ENCODE peak calls at places on chromosomes 2 and 18, in six cellular contexts. M is SK-N-SH, W is endothelial cell of umbilical vein, Y is trophoblast cell, G is fibroblast of lung, K is HCT116. F is an unnamed sample. For H3K4me1, the result is how much of the 10 kb centered on the place peaks cover.

GRCh38 chr2:168577885-168578284 is 121.8 kb downstream of the CERS6 start:
- DNase-seq in M (peak), W (no peak), Y (no peak), G (no peak), K (no peak), F (no peak)

GRCh38 chr2:171342014-171342413 is 91.8 kb downstream of the METTL8 start:
- DNase-seq in M (no peak), W (peak), Y (no peak), G (no peak), K (no peak), F (no peak)

GRCh38 chr2:224033601-224034000 is 5.5 kb downstream of the SERPINE2 start:
- DNase-seq in M (no peak), W (no peak), Y (no peak), G (no peak), K (no peak), F (no peak)

GRCh38 chr2:229195346-229195947 is 75.6 kb downstream of the PID1 start:
- DNase-seq in M (no peak), W (no peak), Y (no peak), G (no peak), K (no peak), F (no peak)

GRCh38 chr2:142218471-142218870 is 87.7 kb upstream of the LRP1B start:
- DNase-seq in M (no peak), W (no peak), Y (no peak), G (no peak), K (no peak), F (no peak)

GRCh38 chr2:7348761-7349160 is 431.5 kb downstream of the RNF144A start:
- DNase-seq in M (no peak), W (no peak), Y (no peak), G (no peak), K (no peak), F (no peak)

GRCh38 chr2:229901819-229902218 is 20.0 kb downstream of the TRIP12 start:
- DNase-seq in M (peak), W (peak), Y (no peak), G (peak), K (peak), F (no peak)

GRCh38 chr2:53445376-53446072 is 322.1 kb upstream of the CHAC2 start:
- DNase-seq in M (no peak), W (no peak), Y (no peak), G (peak), K (no peak), F (no peak)

GRCh38 chr18:43279015-43279758 is 1.9 kb upstream of the SYT4 start:
- DNase-seq in M (peak), W (no peak), Y (no peak), G (peak), K (no peak), F (peak)

GRCh38 chr2:62765619-62766376 is 60.3 kb downstream of the EHBP1 start:
- DNase-seq in M (no peak), W (no peak), Y (no peak), G (no peak), K (no peak), F (no peak)

GRCh38 chr2:172095905-172096660 is 6.6 kb downstream of the DLX2 start:
- DNase-seq in M (peak), W (no peak), Y (no peak), G (no peak), K (no peak), F (peak)

GRCh38 chr2:241901500-241902351 is 32.2 kb downstream of the RTP5 start:
- DNase-seq in M (no peak), W (no peak), Y (no peak), G (peak), K (no peak), F (peak)

GRCh38 chr18:80213173-80213572 is 34.1 kb downstream of the PARD6G start:
- DNase-seq in M (no peak), W (no peak), Y (no peak), G (no peak), K (no peak), F (no peak)

GRCh38 chr2:98664323-98664722 is 55.9 kb downstream of the UNC50 start:
- DNase-seq in M (no peak), W (no peak), Y (peak), G (peak), K (peak), F (no peak)

GRCh38 chr2:53994735-53995538 is 24.1 kb upstream of the PSME4 start:
- DNase-seq in M (no peak), W (no peak), Y (no peak), G (no peak), K (no peak), F (no peak)

GRCh38 chr2:191846787-191847620 is at the start of gene CAVIN2:
- DNase-seq in M (no peak), W (peak), Y (no peak), G (peak), K (no peak), F (no peak)

GRCh38 chr18:74378179-74378682 is 62.6 kb downstream of the C18orf63 start:
- DNase-seq in M (no peak), W (no peak), Y (no peak), G (no peak), K (no peak), F (no peak)

GRCh38 chr2:160928854-160929301 is 231.3 kb upstream of the TANK start:
- DNase-seq in M (no peak), W (peak), Y (no peak), G (no peak), K (no peak), F (no peak)

GRCh38 chr2:160921401-160921964 is 238.7 kb upstream of the TANK start:
- DNase-seq in M (peak), W (no peak), Y (no peak), G (no peak), K (no peak), F (no peak)

GRCh38 chr2:160932960-160933359 is 227.3 kb upstream of the TANK start:
- DNase-seq in M (no peak), W (no peak), Y (peak), G (peak), K (no peak), F (no peak)

GRCh38 chr2:160924936-160925353 is 235.3 kb upstream of the TANK start:
- DNase-seq in M (no peak), W (no peak), Y (no peak), G (no peak), K (no peak), F (no peak)

DNA sequence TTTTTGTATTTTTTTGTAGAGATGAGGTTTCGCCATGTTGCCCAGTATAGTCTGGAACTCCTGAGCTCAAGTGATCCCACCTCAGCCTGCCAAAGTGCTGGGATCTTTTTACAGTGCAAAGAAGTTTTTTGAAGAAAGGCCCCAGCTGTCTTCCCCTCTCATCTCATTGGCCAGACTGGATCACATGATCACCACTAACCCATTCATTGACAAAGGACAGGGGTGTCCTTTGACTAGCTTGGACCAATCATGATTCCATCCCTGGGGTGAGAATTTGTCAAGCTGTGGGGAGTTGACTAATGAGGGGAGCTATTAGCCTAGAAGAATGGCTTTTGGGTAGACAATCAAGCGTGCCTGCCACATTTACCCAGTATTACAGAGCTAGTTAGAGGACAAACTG is 232.9 kb upstream of the TANK start:
- DNase-seq in M (no peak), W (no peak), Y (no peak), G (no peak), K (no peak), F (no peak)
- H3K27ac ChIP-seq in M (no peak), W (no peak), Y (no peak), G (no peak), K (no peak), F (no peak)

DNA sequence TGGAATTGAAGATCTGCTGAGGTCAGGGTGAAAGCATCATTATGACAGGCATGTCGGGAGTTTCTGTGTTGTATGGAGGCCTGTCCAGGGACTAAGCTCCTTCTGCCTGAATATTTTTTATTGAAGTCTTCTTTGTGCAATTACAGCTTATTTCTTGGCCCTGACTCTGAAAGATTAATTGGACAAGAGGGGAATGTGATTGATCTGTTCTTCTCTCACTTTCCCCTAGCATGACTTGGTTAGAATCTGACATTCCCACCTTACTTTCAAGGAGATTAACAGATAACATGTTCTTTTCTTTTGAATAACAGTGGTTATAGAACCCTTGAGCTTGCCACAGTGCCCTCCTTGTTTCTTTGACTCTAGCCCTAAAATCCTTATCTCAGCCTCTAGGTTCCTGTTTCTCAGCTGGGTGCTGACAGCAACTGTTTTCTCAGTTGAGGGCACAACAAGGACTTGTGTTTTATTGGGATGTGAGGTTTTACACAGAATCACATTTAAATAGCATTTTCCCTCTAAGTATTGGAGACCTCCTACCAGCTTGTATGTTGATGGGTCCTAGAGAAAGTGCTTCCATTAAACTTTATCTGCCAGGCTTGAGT is 12.3 kb downstream of the TTLL4 start:
- DNase-seq in M (no peak), W (peak), Y (no peak), G (no peak), K (no peak), F (no peak)
- H3K4me1 ChIP-seq in M (under half), W (under half), Y (under half), G (under half), K (under half), F (under half)

DNA sequence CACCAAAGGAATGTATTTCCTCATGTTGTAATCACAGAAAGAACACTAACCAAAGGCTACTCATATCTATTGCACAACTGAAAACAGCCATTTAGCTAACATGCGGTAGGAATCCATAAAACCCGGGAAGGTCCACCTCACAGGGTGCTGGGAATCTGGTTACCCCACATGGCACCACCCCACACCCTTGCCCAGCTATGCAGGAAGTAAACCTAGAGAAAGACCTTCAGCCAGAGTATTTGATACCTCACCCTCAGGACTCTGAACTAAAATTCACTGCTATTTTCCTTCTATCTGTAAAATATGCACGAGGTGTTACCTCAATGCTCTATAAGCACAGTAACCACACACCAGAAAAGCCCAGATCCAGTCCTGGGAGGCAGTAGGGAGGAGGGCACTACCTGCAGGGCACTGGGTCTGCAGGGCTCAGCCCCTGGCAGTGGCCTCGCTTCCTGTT is 45.8 kb downstream of the PTPN2 start:
- DNase-seq in M (peak), W (no peak), Y (peak), G (peak), K (no peak), F (peak)
- H3K9ac ChIP-seq in M (no peak), W (no peak), Y (no peak), G (peak), K (peak), F (no peak)

GRCh38 chr2:96083064-96083889 is 33.1 kb downstream of the ADRA2B start:
- DNase-seq in M (no peak), W (no peak), Y (no peak), G (no peak), K (no peak), F (no peak)
- H3K27ac ChIP-seq in M (no peak), W (no peak), Y (no peak), G (no peak), K (no peak), F (no peak)

DNA sequence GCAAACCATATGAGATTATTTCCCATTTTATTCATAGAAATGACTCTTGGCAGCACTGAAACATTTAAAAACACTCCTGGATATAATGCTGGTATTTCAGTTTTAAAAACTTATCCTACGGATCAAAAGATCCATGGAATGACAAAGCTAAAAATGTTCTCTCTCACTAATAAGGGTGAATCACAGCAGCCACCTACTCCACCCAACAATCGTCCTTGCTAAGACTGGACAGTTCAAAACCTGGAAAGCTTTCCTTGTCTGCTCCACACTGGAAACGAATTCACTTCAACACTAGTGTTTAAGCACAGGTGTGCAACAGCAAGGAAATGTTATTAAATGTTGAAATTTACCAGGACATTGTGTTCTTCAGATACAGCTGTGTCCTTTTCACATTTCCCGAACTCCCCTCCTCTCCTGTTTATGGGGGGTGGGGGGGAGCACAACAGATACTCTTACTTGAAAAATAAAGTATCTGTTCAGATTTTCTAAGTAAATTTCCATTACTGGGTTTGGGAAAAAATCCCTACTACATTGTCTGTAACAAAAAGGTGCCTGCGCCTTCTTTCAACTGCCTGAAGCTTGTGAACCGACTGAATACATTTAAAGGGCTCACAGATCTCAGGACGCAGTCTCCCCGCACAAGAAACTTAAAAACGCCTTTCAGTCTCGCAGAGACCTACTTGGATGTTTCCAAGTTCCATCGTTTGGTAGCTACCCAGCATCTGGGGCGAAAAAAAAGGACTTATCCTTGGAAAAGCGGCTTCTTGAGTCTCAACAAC is 1.4 kb downstream of the YWHAQ start:
- DNase-seq in M (no peak), W (peak), Y (peak), G (peak), K (no peak), F (no peak)
- H3K4me1 ChIP-seq in M (under half), W (under half), Y (under half), G (under half), K (under half), F (under half)

DNA sequence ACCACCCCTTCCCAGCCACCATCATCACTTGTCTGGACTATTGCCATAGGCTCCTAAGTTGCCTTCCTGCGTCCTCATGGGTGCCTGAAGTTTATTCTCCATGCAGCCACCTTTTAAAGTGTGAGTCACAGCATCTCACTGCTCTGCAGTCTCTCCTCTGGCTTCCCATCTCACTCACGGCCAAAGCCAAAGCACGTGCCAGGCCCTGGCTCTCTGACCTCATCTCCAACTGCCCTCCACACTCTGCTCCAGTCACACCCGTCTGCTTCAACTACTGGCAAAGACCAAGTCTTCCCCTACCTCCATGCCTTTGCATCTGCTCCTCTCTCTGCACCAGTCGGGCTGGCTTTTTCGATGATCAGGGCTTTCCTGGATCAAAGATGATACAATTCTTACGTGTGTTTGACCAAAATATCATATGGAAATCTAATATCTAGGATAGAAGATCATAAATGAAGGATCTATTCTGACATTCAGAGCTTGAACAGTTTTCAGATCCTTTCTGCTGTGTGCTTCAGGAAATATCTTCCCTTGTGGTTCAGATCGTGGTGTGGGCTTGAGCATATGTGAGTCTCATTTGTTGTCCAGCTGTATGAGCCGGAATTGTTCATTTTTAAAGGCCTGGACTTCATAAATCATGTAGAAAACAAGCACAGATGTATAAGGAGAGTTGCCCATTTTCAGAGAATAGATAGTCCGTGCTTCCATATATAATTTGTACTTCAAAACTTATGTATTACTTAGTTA is 175.6 kb downstream of the PRKCE start:
- DNase-seq in M (no peak), W (peak), Y (no peak), G (peak), K (no peak), F (no peak)
- H3K9ac ChIP-seq in M (no peak), W (no peak), Y (no peak), G (no peak), K (no peak), F (no peak)

F was measured in endodermal cell.